ENCODE peak calls at places on chromosomes 13 and 19, in eight cellular contexts. C is nephron progenitor cell, N is NCI-H345, H is A172, K is lower leg skin, T is hippocampal formation, V is dermis blood vessel endothelial cell, G is psoas muscle. L is an unnamed sample.

GRCh38 chr19:13024126-13024957 is 29.1 kb downstream of the NFIX start:
- DNase-seq in C (no peak), N (no peak), H (no peak), K (no peak), T (no peak), V (peak), G (peak), L (no peak)

GRCh38 chr19:18167975-18168645 is 5.5 kb upstream of the IFI30 start:
- DNase-seq in C (peak), N (peak), H (peak), K (no peak), T (no peak), V (peak), G (peak), L (peak)

GRCh38 chr13:59681630-59682311 is 482.0 kb downstream of the DIAPH3 start:
- DNase-seq in C (no peak), N (no peak), H (no peak), K (no peak), T (no peak), V (no peak), G (no peak), L (no peak)

GRCh38 chr13:113816925-113817859 is 46.7 kb downstream of the GAS6 start:
- DNase-seq in C (peak), N (peak), H (peak), K (peak), T (peak), V (peak), G (peak), L (peak)

GRCh38 chr19:41324231-41324702 is 14.3 kb downstream of the CCDC97 start:
- DNase-seq in C (no peak), N (no peak), H (no peak), K (no peak), T (no peak), V (peak), G (peak), L (no peak)

GRCh38 chr19:41876847-41877489 is at the start of gene CD79A:
- DNase-seq in C (no peak), N (no peak), H (no peak), K (no peak), T (no peak), V (no peak), G (peak), L (no peak)

GRCh38 chr13:22744688-22745452 is 435.9 kb upstream of the SGCG start:
- DNase-seq in C (no peak), N (no peak), H (peak), K (no peak), T (no peak), V (no peak), G (no peak), L (no peak)

GRCh38 chr19:10431943-10432735 is 11.8 kb downstream of the PDE4A start:
- DNase-seq in C (peak), N (no peak), H (no peak), K (no peak), T (no peak), V (peak), G (peak), L (no peak)

GRCh38 chr13:102582256-102582655 is 14.5 kb upstream of the TPP2 start:
- DNase-seq in C (no peak), N (no peak), H (no peak), K (no peak), T (no peak), V (no peak), G (no peak), L (no peak)

GRCh38 chr19:4279530-4280422 is 710 bp downstream of the SHD start:
- DNase-seq in C (no peak), N (no peak), H (no peak), K (no peak), T (no peak), V (no peak), G (no peak), L (no peak)

GRCh38 chr13:110471833-110472162 is 89.7 kb downstream of the RAB20 start:
- DNase-seq in C (no peak), N (no peak), H (peak), K (peak), T (no peak), V (peak), G (peak), L (no peak)

GRCh38 chr19:37905936-37906867 is at the start of gene WDR87:
- DNase-seq in C (peak), N (peak), H (no peak), K (peak), T (no peak), V (peak), G (no peak), L (peak)

GRCh38 chr13:54980651-54981050 is 1952.0 kb downstream of the OLFM4 start:
- DNase-seq in C (no peak), N (no peak), H (peak), K (no peak), T (no peak), V (no peak), G (no peak), L (no peak)

GRCh38 chr19:13284929-13285928 is 135.0 kb downstream of the IER2 start:
- DNase-seq in C (no peak), N (no peak), H (no peak), K (no peak), T (no peak), V (no peak), G (no peak), L (no peak)

GRCh38 chr19:17610384-17610783 is 54.9 kb downstream of the COLGALT1 start:
- DNase-seq in C (no peak), N (no peak), H (peak), K (no peak), T (no peak), V (peak), G (no peak), L (peak)

GRCh38 chr19:37317403-37318209 is 53.3 kb upstream of the ZNF527 start:
- DNase-seq in C (peak), N (peak), H (peak), K (peak), T (peak), V (peak), G (peak), L (peak)

L was measured in HEK293T.